ENCODE peak calls at places on chromosomes 1 and 21, in five cellular contexts. One of them, this sample, is unnamed.

GRCh38 chr1:108068141-108068540 is 103.2 kb upstream of the VAV3 start:
- DNase-seq in CD4-positive, alpha-beta T cell: no peak
- DNase-seq in NCI-H524: no peak
- DNase-seq in GM03348: no peak
- DNase-seq in activated CD4-positive, alpha-beta T cell treated with anti-CD3 and anti-CD28 coated beads, Interleukin-2, amount 50 U/mL, for 4 hours: no peak
- DNase-seq in this sample: no peak

GRCh38 chr21:21968810-21969588 is 970.8 kb downstream of the NCAM2 start:
- DNase-seq in NCI-H524: no peak
- DNase-seq in CD4-positive, alpha-beta T cell: no peak
- DNase-seq in activated CD4-positive, alpha-beta T cell treated with anti-CD3 and anti-CD28 coated beads, Interleukin-2, amount 50 U/mL, for 4 hours: no peak
- DNase-seq in GM03348: no peak
- DNase-seq in this sample: no peak

GRCh38 chr1:35264035-35264434 is 4.5 kb upstream of the ZMYM4 start:
- DNase-seq in GM03348: no peak
- DNase-seq in CD4-positive, alpha-beta T cell: no peak
- DNase-seq in NCI-H524: no peak
- DNase-seq in activated CD4-positive, alpha-beta T cell treated with anti-CD3 and anti-CD28 coated beads, Interleukin-2, amount 50 U/mL, for 4 hours: no peak
- DNase-seq in this sample: no peak

GRCh38 chr1:40630488-40631223 is 34.8 kb downstream of the RIMS3 start:
- DNase-seq in NCI-H524: peak; percentile 60
- DNase-seq in activated CD4-positive, alpha-beta T cell treated with anti-CD3 and anti-CD28 coated beads, Interleukin-2, amount 50 U/mL, for 4 hours: no peak
- DNase-seq in CD4-positive, alpha-beta T cell: peak; percentile 6
- DNase-seq in GM03348: peak; percentile 45
- DNase-seq in this sample: no peak

GRCh38 chr1:224368409-224368808 is 11.7 kb downstream of the CNIH4 start:
- DNase-seq in NCI-H524: no peak
- DNase-seq in CD4-positive, alpha-beta T cell: no peak
- DNase-seq in GM03348: no peak
- DNase-seq in activated CD4-positive, alpha-beta T cell treated with anti-CD3 and anti-CD28 coated beads, Interleukin-2, amount 50 U/mL, for 4 hours: no peak
- DNase-seq in this sample: no peak

GRCh38 chr1:201539561-201540404 is 856 bp downstream of the NAV1 start:
- DNase-seq in NCI-H524: peak; percentile 86
- DNase-seq in CD4-positive, alpha-beta T cell: no peak
- DNase-seq in activated CD4-positive, alpha-beta T cell treated with anti-CD3 and anti-CD28 coated beads, Interleukin-2, amount 50 U/mL, for 4 hours: no peak
- DNase-seq in GM03348: peak; percentile 52
- DNase-seq in this sample: peak; percentile 71

GRCh38 chr1:78856096-78856495 is 150.4 kb downstream of the ADGRL4 start:
- DNase-seq in CD4-positive, alpha-beta T cell: no peak
- DNase-seq in GM03348: no peak
- DNase-seq in activated CD4-positive, alpha-beta T cell treated with anti-CD3 and anti-CD28 coated beads, Interleukin-2, amount 50 U/mL, for 4 hours: no peak
- DNase-seq in NCI-H524: no peak
- DNase-seq in this sample: no peak

GRCh38 chr1:228272831-228273571 is 65.2 kb downstream of the OBSCN start:
- DNase-seq in GM03348: no peak
- DNase-seq in CD4-positive, alpha-beta T cell: no peak
- DNase-seq in activated CD4-positive, alpha-beta T cell treated with anti-CD3 and anti-CD28 coated beads, Interleukin-2, amount 50 U/mL, for 4 hours: no peak
- DNase-seq in NCI-H524: no peak
- DNase-seq in this sample: no peak

GRCh38 chr1:6491480-6491962 is at the start of gene PLEKHG5:
- DNase-seq in NCI-H524: no peak
- DNase-seq in activated CD4-positive, alpha-beta T cell treated with anti-CD3 and anti-CD28 coated beads, Interleukin-2, amount 50 U/mL, for 4 hours: no peak
- DNase-seq in CD4-positive, alpha-beta T cell: no peak
- DNase-seq in GM03348: peak; percentile 60
- DNase-seq in this sample: peak; percentile 46

GRCh38 chr1:167130782-167131520 is 37.1 kb downstream of the STYXL2 start:
- DNase-seq in NCI-H524: peak; percentile 37
- DNase-seq in CD4-positive, alpha-beta T cell: no peak
- DNase-seq in activated CD4-positive, alpha-beta T cell treated with anti-CD3 and anti-CD28 coated beads, Interleukin-2, amount 50 U/mL, for 4 hours: no peak
- DNase-seq in GM03348: no peak
- DNase-seq in this sample: no peak

GRCh38 chr21:41280115-41280919 is 36.3 kb upstream of the FAM3B start:
- DNase-seq in activated CD4-positive, alpha-beta T cell treated with anti-CD3 and anti-CD28 coated beads, Interleukin-2, amount 50 U/mL, for 4 hours: no peak
- DNase-seq in CD4-positive, alpha-beta T cell: no peak
- DNase-seq in NCI-H524: no peak
- DNase-seq in GM03348: peak; percentile 78
- DNase-seq in this sample: no peak

GRCh38 chr1:116881879-116882520 is 27.7 kb upstream of the PTGFRN start:
- DNase-seq in activated CD4-positive, alpha-beta T cell treated with anti-CD3 and anti-CD28 coated beads, Interleukin-2, amount 50 U/mL, for 4 hours: no peak
- DNase-seq in GM03348: peak; percentile 85
- DNase-seq in NCI-H524: peak; percentile 13
- DNase-seq in CD4-positive, alpha-beta T cell: peak; percentile 14
- DNase-seq in this sample: peak; percentile 58

GRCh38 chr1:8174807-8175206 is 143.1 kb upstream of the SLC45A1 start:
- DNase-seq in GM03348: no peak
- DNase-seq in NCI-H524: no peak
- DNase-seq in CD4-positive, alpha-beta T cell: no peak
- DNase-seq in activated CD4-positive, alpha-beta T cell treated with anti-CD3 and anti-CD28 coated beads, Interleukin-2, amount 50 U/mL, for 4 hours: no peak
- DNase-seq in this sample: no peak

GRCh38 chr1:43354936-43355335 is 3.8 kb upstream of the CDC20 start:
- DNase-seq in GM03348: no peak
- DNase-seq in CD4-positive, alpha-beta T cell: no peak
- DNase-seq in NCI-H524: no peak
- DNase-seq in activated CD4-positive, alpha-beta T cell treated with anti-CD3 and anti-CD28 coated beads, Interleukin-2, amount 50 U/mL, for 4 hours: no peak
- DNase-seq in this sample: no peak

GRCh38 chr21:31857096-31857495 is 15.7 kb upstream of the HUNK start:
- DNase-seq in GM03348: no peak
- DNase-seq in activated CD4-positive, alpha-beta T cell treated with anti-CD3 and anti-CD28 coated beads, Interleukin-2, amount 50 U/mL, for 4 hours: no peak
- DNase-seq in NCI-H524: no peak
- DNase-seq in CD4-positive, alpha-beta T cell: no peak
- DNase-seq in this sample: no peak

GRCh38 chr1:9477535-9477934 is 61.7 kb upstream of the SLC25A33 start:
- DNase-seq in GM03348: no peak
- DNase-seq in activated CD4-positive, alpha-beta T cell treated with anti-CD3 and anti-CD28 coated beads, Interleukin-2, amount 50 U/mL, for 4 hours: no peak
- DNase-seq in CD4-positive, alpha-beta T cell: no peak
- DNase-seq in NCI-H524: no peak
- DNase-seq in this sample: no peak

GRCh38 chr1:93960641-93961147 is 51.5 kb upstream of the GCLM start:
- DNase-seq in NCI-H524: peak; percentile 15
- DNase-seq in CD4-positive, alpha-beta T cell: no peak
- DNase-seq in activated CD4-positive, alpha-beta T cell treated with anti-CD3 and anti-CD28 coated beads, Interleukin-2, amount 50 U/mL, for 4 hours: no peak
- DNase-seq in GM03348: peak; percentile 44
- DNase-seq in this sample: no peak

GRCh38 chr1:63010898-63011660 is 227.1 kb downstream of the ATG4C start:
- DNase-seq in CD4-positive, alpha-beta T cell: no peak
- DNase-seq in GM03348: no peak
- DNase-seq in NCI-H524: no peak
- DNase-seq in activated CD4-positive, alpha-beta T cell treated with anti-CD3 and anti-CD28 coated beads, Interleukin-2, amount 50 U/mL, for 4 hours: no peak
- DNase-seq in this sample: no peak

This sample was measured in HFFc6.